ENCODE peak calls at places on chromosomes 5 and 9, in six cellular contexts. One of them, this sample, is unnamed.
A peak's percentile ranks its signal among the peaks of the same experiment; 100 is the strongest.

GRCh38 chr9:88660611-88661010 is 125.6 kb downstream of the NXNL2 start:
- DNase-seq in activated T-helper 1 cell treated with anti-CD3 and anti-CD28 coated beads, Interleukin-2, amount 50 U/mL, for 16 hours: no peak
- DNase-seq in activated CD4-positive, alpha-beta T cell treated with anti-CD3 and anti-CD28 coated beads, Interleukin-2, amount 10 ng/mL, durations not matched to agents 7 days and 5 days: no peak
- DNase-seq in NB4: peak; percentile 51
- DNase-seq in HFF-Myc: no peak
- DNase-seq in GM04503: no peak
- DNase-seq in this sample: no peak

GRCh38 chr5:153539983-153540382 is 49.5 kb downstream of the GRIA1 start:
- DNase-seq in activated T-helper 1 cell treated with anti-CD3 and anti-CD28 coated beads, Interleukin-2, amount 50 U/mL, for 16 hours: no peak
- DNase-seq in activated CD4-positive, alpha-beta T cell treated with anti-CD3 and anti-CD28 coated beads, Interleukin-2, amount 10 ng/mL, durations not matched to agents 7 days and 5 days: no peak
- DNase-seq in NB4: no peak
- DNase-seq in HFF-Myc: no peak
- DNase-seq in GM04503: no peak
- DNase-seq in this sample: no peak

GRCh38 chr5:73135429-73136276 is 15.3 kb downstream of the TMEM171 start:
- DNase-seq in activated T-helper 1 cell treated with anti-CD3 and anti-CD28 coated beads, Interleukin-2, amount 50 U/mL, for 16 hours: no peak
- DNase-seq in activated CD4-positive, alpha-beta T cell treated with anti-CD3 and anti-CD28 coated beads, Interleukin-2, amount 10 ng/mL, durations not matched to agents 7 days and 5 days: no peak
- DNase-seq in NB4: peak; percentile 48
- DNase-seq in HFF-Myc: peak; percentile 43
- DNase-seq in GM04503: no peak
- DNase-seq in this sample: no peak

GRCh38 chr5:165244407-165244806 is 1739.0 kb downstream of the MAT2B start:
- DNase-seq in activated T-helper 1 cell treated with anti-CD3 and anti-CD28 coated beads, Interleukin-2, amount 50 U/mL, for 16 hours: no peak
- DNase-seq in activated CD4-positive, alpha-beta T cell treated with anti-CD3 and anti-CD28 coated beads, Interleukin-2, amount 10 ng/mL, durations not matched to agents 7 days and 5 days: no peak
- DNase-seq in NB4: no peak
- DNase-seq in HFF-Myc: no peak
- DNase-seq in GM04503: no peak
- DNase-seq in this sample: no peak

GRCh38 chr5:121019734-121020133 is 555.6 kb downstream of the PRR16 start:
- DNase-seq in activated T-helper 1 cell treated with anti-CD3 and anti-CD28 coated beads, Interleukin-2, amount 50 U/mL, for 16 hours: no peak
- DNase-seq in activated CD4-positive, alpha-beta T cell treated with anti-CD3 and anti-CD28 coated beads, Interleukin-2, amount 10 ng/mL, durations not matched to agents 7 days and 5 days: no peak
- DNase-seq in NB4: no peak
- DNase-seq in HFF-Myc: no peak
- DNase-seq in GM04503: no peak
- DNase-seq in this sample: no peak

GRCh38 chr9:121686930-121687541 is 35.6 kb downstream of the DAB2IP start:
- DNase-seq in activated T-helper 1 cell treated with anti-CD3 and anti-CD28 coated beads, Interleukin-2, amount 50 U/mL, for 16 hours: no peak
- DNase-seq in activated CD4-positive, alpha-beta T cell treated with anti-CD3 and anti-CD28 coated beads, Interleukin-2, amount 10 ng/mL, durations not matched to agents 7 days and 5 days: peak; percentile 75
- DNase-seq in NB4: peak; percentile 79
- DNase-seq in HFF-Myc: no peak
- DNase-seq in GM04503: no peak
- DNase-seq in this sample: no peak

GRCh38 chr9:72931437-72931836 is 21.4 kb downstream of the ALDH1A1 start:
- DNase-seq in activated T-helper 1 cell treated with anti-CD3 and anti-CD28 coated beads, Interleukin-2, amount 50 U/mL, for 16 hours: no peak
- DNase-seq in activated CD4-positive, alpha-beta T cell treated with anti-CD3 and anti-CD28 coated beads, Interleukin-2, amount 10 ng/mL, durations not matched to agents 7 days and 5 days: no peak
- DNase-seq in NB4: no peak
- DNase-seq in HFF-Myc: no peak
- DNase-seq in GM04503: no peak
- DNase-seq in this sample: no peak

GRCh38 chr5:57338068-57338848 is 144.4 kb downstream of the ACTBL2 start:
- DNase-seq in activated T-helper 1 cell treated with anti-CD3 and anti-CD28 coated beads, Interleukin-2, amount 50 U/mL, for 16 hours: no peak
- DNase-seq in activated CD4-positive, alpha-beta T cell treated with anti-CD3 and anti-CD28 coated beads, Interleukin-2, amount 10 ng/mL, durations not matched to agents 7 days and 5 days: peak; percentile 25
- DNase-seq in NB4: peak; percentile 58
- DNase-seq in HFF-Myc: no peak
- DNase-seq in GM04503: no peak
- DNase-seq in this sample: no peak

GRCh38 chr9:78213696-78214095 is 22.2 kb upstream of the CEP78 start:
- DNase-seq in activated T-helper 1 cell treated with anti-CD3 and anti-CD28 coated beads, Interleukin-2, amount 50 U/mL, for 16 hours: no peak
- DNase-seq in activated CD4-positive, alpha-beta T cell treated with anti-CD3 and anti-CD28 coated beads, Interleukin-2, amount 10 ng/mL, durations not matched to agents 7 days and 5 days: peak; percentile 12
- DNase-seq in NB4: peak; percentile 22
- DNase-seq in HFF-Myc: no peak
- DNase-seq in GM04503: no peak
- DNase-seq in this sample: no peak

GRCh38 chr9:4011062-4011461 is 288.8 kb downstream of the GLIS3 start:
- DNase-seq in activated T-helper 1 cell treated with anti-CD3 and anti-CD28 coated beads, Interleukin-2, amount 50 U/mL, for 16 hours: no peak
- DNase-seq in activated CD4-positive, alpha-beta T cell treated with anti-CD3 and anti-CD28 coated beads, Interleukin-2, amount 10 ng/mL, durations not matched to agents 7 days and 5 days: no peak
- DNase-seq in NB4: no peak
- DNase-seq in HFF-Myc: no peak
- DNase-seq in GM04503: no peak
- DNase-seq in this sample: no peak

GRCh38 chr9:76658510-76659231 is 105.6 kb upstream of the PCA3 start:
- DNase-seq in activated T-helper 1 cell treated with anti-CD3 and anti-CD28 coated beads, Interleukin-2, amount 50 U/mL, for 16 hours: no peak
- DNase-seq in activated CD4-positive, alpha-beta T cell treated with anti-CD3 and anti-CD28 coated beads, Interleukin-2, amount 10 ng/mL, durations not matched to agents 7 days and 5 days: peak; percentile 29
- DNase-seq in NB4: peak; percentile 84
- DNase-seq in HFF-Myc: peak; percentile 57
- DNase-seq in GM04503: no peak
- DNase-seq in this sample: no peak

GRCh38 chr9:122307036-122307435 is 42.4 kb downstream of the MRRF start:
- DNase-seq in activated T-helper 1 cell treated with anti-CD3 and anti-CD28 coated beads, Interleukin-2, amount 50 U/mL, for 16 hours: no peak
- DNase-seq in activated CD4-positive, alpha-beta T cell treated with anti-CD3 and anti-CD28 coated beads, Interleukin-2, amount 10 ng/mL, durations not matched to agents 7 days and 5 days: no peak
- DNase-seq in NB4: no peak
- DNase-seq in HFF-Myc: no peak
- DNase-seq in GM04503: no peak
- DNase-seq in this sample: no peak

This sample was measured in GM04504.